ENCODE peak calls at places on chromosomes 12 and 14, in nine cellular contexts. One of them, this sample, is unnamed.

GRCh38 chr12:111600296-111600562 is 1.1 kb upstream of the ATXN2 start:
- DNase-seq in HL-60: no peak
- DNase-seq in epithelial cell of esophagus: no peak
- DNase-seq in A549: no peak
- DNase-seq in prostate gland: no peak
- DNase-seq in MM.1S: no peak
- DNase-seq in fibroblast of the aortic adventitia: no peak
- DNase-seq in glutamatergic neuron: no peak
- DNase-seq in brain microvascular endothelial cell: no peak
- DNase-seq in this sample: no peak

GRCh38 chr12:102478416-102479098 is 1.8 kb downstream of the IGF1 start:
- DNase-seq in HL-60: no peak
- DNase-seq in prostate gland: no peak
- DNase-seq in A549: no peak
- DNase-seq in brain microvascular endothelial cell: no peak
- DNase-seq in fibroblast of the aortic adventitia: no peak
- DNase-seq in glutamatergic neuron: no peak
- DNase-seq in MM.1S: peak
- DNase-seq in epithelial cell of esophagus: no peak
- DNase-seq in this sample: peak

GRCh38 chr12:45357547-45358417 is 141.9 kb downstream of the ANO6 start:
- DNase-seq in glutamatergic neuron: no peak
- DNase-seq in MM.1S: no peak
- DNase-seq in brain microvascular endothelial cell: no peak
- DNase-seq in A549: no peak
- DNase-seq in HL-60: no peak
- DNase-seq in fibroblast of the aortic adventitia: peak
- DNase-seq in prostate gland: no peak
- DNase-seq in epithelial cell of esophagus: no peak
- DNase-seq in this sample: no peak

GRCh38 chr14:31239673-31240072 is 32.1 kb upstream of the HECTD1 start:
- DNase-seq in HL-60: no peak
- DNase-seq in glutamatergic neuron: no peak
- DNase-seq in fibroblast of the aortic adventitia: no peak
- DNase-seq in MM.1S: no peak
- DNase-seq in brain microvascular endothelial cell: no peak
- DNase-seq in A549: no peak
- DNase-seq in epithelial cell of esophagus: no peak
- DNase-seq in prostate gland: no peak
- DNase-seq in this sample: no peak

GRCh38 chr12:10849425-10849878 is at the start of gene PRR4:
- DNase-seq in fibroblast of the aortic adventitia: no peak
- DNase-seq in prostate gland: no peak
- DNase-seq in MM.1S: no peak
- DNase-seq in HL-60: no peak
- DNase-seq in A549: no peak
- DNase-seq in epithelial cell of esophagus: no peak
- DNase-seq in brain microvascular endothelial cell: no peak
- DNase-seq in glutamatergic neuron: no peak
- DNase-seq in this sample: peak

GRCh38 chr12:45655186-45655585 is 74.3 kb upstream of the ARID2 start:
- DNase-seq in HL-60: peak
- DNase-seq in glutamatergic neuron: peak
- DNase-seq in brain microvascular endothelial cell: peak
- DNase-seq in A549: peak
- DNase-seq in epithelial cell of esophagus: peak
- DNase-seq in prostate gland: no peak
- DNase-seq in MM.1S: no peak
- DNase-seq in fibroblast of the aortic adventitia: no peak
- DNase-seq in this sample: peak

GRCh38 chr12:95197636-95198035 is 19.6 kb downstream of the FGD6 start:
- DNase-seq in HL-60: no peak
- DNase-seq in brain microvascular endothelial cell: no peak
- DNase-seq in A549: no peak
- DNase-seq in fibroblast of the aortic adventitia: no peak
- DNase-seq in prostate gland: no peak
- DNase-seq in MM.1S: no peak
- DNase-seq in glutamatergic neuron: no peak
- DNase-seq in epithelial cell of esophagus: no peak
- DNase-seq in this sample: no peak

GRCh38 chr12:117098071-117098360 is 1.2 kb downstream of the TESC start:
- DNase-seq in MM.1S: no peak
- DNase-seq in glutamatergic neuron: no peak
- DNase-seq in HL-60: no peak
- DNase-seq in A549: no peak
- DNase-seq in fibroblast of the aortic adventitia: no peak
- DNase-seq in prostate gland: no peak
- DNase-seq in brain microvascular endothelial cell: no peak
- DNase-seq in epithelial cell of esophagus: no peak
- DNase-seq in this sample: no peak

GRCh38 chr14:87935081-87935828 is 57.7 kb downstream of the GALC start:
- DNase-seq in MM.1S: no peak
- DNase-seq in glutamatergic neuron: no peak
- DNase-seq in epithelial cell of esophagus: no peak
- DNase-seq in HL-60: no peak
- DNase-seq in brain microvascular endothelial cell: no peak
- DNase-seq in A549: no peak
- DNase-seq in prostate gland: no peak
- DNase-seq in fibroblast of the aortic adventitia: peak
- DNase-seq in this sample: no peak

GRCh38 chr14:64303471-64303917 is 9.3 kb upstream of the ESR2 start:
- DNase-seq in MM.1S: peak
- DNase-seq in fibroblast of the aortic adventitia: peak
- DNase-seq in HL-60: no peak
- DNase-seq in brain microvascular endothelial cell: no peak
- DNase-seq in prostate gland: no peak
- DNase-seq in A549: peak
- DNase-seq in epithelial cell of esophagus: peak
- DNase-seq in glutamatergic neuron: no peak
- DNase-seq in this sample: no peak

GRCh38 chr14:26765768-26766550 is 168.1 kb upstream of the NOVA1 start:
- DNase-seq in MM.1S: no peak
- DNase-seq in epithelial cell of esophagus: peak
- DNase-seq in prostate gland: no peak
- DNase-seq in glutamatergic neuron: no peak
- DNase-seq in A549: peak
- DNase-seq in brain microvascular endothelial cell: peak
- DNase-seq in fibroblast of the aortic adventitia: peak
- DNase-seq in HL-60: peak
- DNase-seq in this sample: no peak

GRCh38 chr12:116381744-116382455 is 104.4 kb upstream of the MED13L start:
- DNase-seq in MM.1S: no peak
- DNase-seq in brain microvascular endothelial cell: peak
- DNase-seq in epithelial cell of esophagus: peak
- DNase-seq in A549: peak
- DNase-seq in prostate gland: no peak
- DNase-seq in glutamatergic neuron: no peak
- DNase-seq in fibroblast of the aortic adventitia: peak
- DNase-seq in HL-60: no peak
- DNase-seq in this sample: no peak

GRCh38 chr12:58529114-58529665 is 391.1 kb downstream of the LRIG3 start:
- DNase-seq in fibroblast of the aortic adventitia: peak
- DNase-seq in epithelial cell of esophagus: peak
- DNase-seq in A549: peak
- DNase-seq in glutamatergic neuron: no peak
- DNase-seq in brain microvascular endothelial cell: peak
- DNase-seq in prostate gland: no peak
- DNase-seq in MM.1S: peak
- DNase-seq in HL-60: no peak
- DNase-seq in this sample: no peak

GRCh38 chr12:78037707-78038106 is 207.0 kb downstream of the NAV3 start:
- DNase-seq in prostate gland: no peak
- DNase-seq in A549: no peak
- DNase-seq in glutamatergic neuron: no peak
- DNase-seq in HL-60: no peak
- DNase-seq in brain microvascular endothelial cell: no peak
- DNase-seq in fibroblast of the aortic adventitia: no peak
- DNase-seq in epithelial cell of esophagus: no peak
- DNase-seq in MM.1S: no peak
- DNase-seq in this sample: no peak
- TF ChIP-seq CTCF in prostate gland: no peak
- TF ChIP-seq CTCF in A549: no peak
- TF ChIP-seq CTCF in glutamatergic neuron: no peak
- TF ChIP-seq CTCF in HL-60: no peak
- TF ChIP-seq CTCF in brain microvascular endothelial cell: no peak
- TF ChIP-seq CTCF in fibroblast of the aortic adventitia: no peak
- TF ChIP-seq CTCF in epithelial cell of esophagus: peak
- TF ChIP-seq CTCF in MM.1S: no peak
- TF ChIP-seq CTCF in this sample: no peak

GRCh38 chr12:8057291-8057690 is 8.9 kb downstream of the C3AR1 start:
- DNase-seq in MM.1S: no peak
- DNase-seq in epithelial cell of esophagus: no peak
- DNase-seq in fibroblast of the aortic adventitia: no peak
- DNase-seq in A549: no peak
- DNase-seq in HL-60: no peak
- DNase-seq in brain microvascular endothelial cell: no peak
- DNase-seq in prostate gland: no peak
- DNase-seq in glutamatergic neuron: no peak
- DNase-seq in this sample: no peak

GRCh38 chr12:8048906-8049305 is 16.4 kb downstream of the FOXJ2 start:
- DNase-seq in MM.1S: no peak
- DNase-seq in epithelial cell of esophagus: no peak
- DNase-seq in HL-60: no peak
- DNase-seq in fibroblast of the aortic adventitia: no peak
- DNase-seq in glutamatergic neuron: no peak
- DNase-seq in A549: no peak
- DNase-seq in brain microvascular endothelial cell: no peak
- DNase-seq in prostate gland: no peak
- DNase-seq in this sample: no peak

GRCh38 chr12:8050600-8051250 is 15.4 kb downstream of the C3AR1 start:
- DNase-seq in prostate gland: no peak
- DNase-seq in HL-60: no peak
- DNase-seq in A549: no peak
- DNase-seq in epithelial cell of esophagus: no peak
- DNase-seq in brain microvascular endothelial cell: no peak
- DNase-seq in MM.1S: no peak
- DNase-seq in glutamatergic neuron: no peak
- DNase-seq in fibroblast of the aortic adventitia: no peak
- DNase-seq in this sample: no peak

GRCh38 chr12:8054821-8055220 is 11.3 kb downstream of the C3AR1 start:
- DNase-seq in brain microvascular endothelial cell: no peak
- DNase-seq in fibroblast of the aortic adventitia: no peak
- DNase-seq in HL-60: no peak
- DNase-seq in MM.1S: no peak
- DNase-seq in epithelial cell of esophagus: no peak
- DNase-seq in prostate gland: no peak
- DNase-seq in A549: no peak
- DNase-seq in glutamatergic neuron: no peak
- DNase-seq in this sample: no peak

DNA sequence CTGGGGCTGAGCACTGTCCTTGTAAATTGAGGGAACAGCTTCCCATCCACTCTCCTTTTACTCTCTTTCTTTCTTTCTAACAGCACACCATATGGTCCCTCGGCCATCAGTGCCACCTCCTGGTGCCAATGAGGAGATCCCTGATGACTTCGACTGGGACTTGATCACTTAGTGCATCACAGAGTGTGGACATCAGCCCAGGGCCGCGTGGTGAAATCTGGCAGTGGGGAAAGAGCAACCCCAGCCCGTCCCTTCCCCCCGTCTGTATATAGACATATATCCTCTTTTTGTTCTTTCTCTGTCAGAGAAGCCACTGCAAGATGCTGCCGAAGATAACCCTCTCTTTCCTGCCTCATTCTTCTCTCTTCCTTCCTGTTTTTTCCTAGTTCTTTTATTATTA is 13.5 kb downstream of the C3AR1 start:
- DNase-seq in A549: no peak
- DNase-seq in prostate gland: no peak
- DNase-seq in epithelial cell of esophagus: no peak
- DNase-seq in MM.1S: no peak
- DNase-seq in brain microvascular endothelial cell: no peak
- DNase-seq in glutamatergic neuron: no peak
- DNase-seq in HL-60: peak
- DNase-seq in fibroblast of the aortic adventitia: no peak
- DNase-seq in this sample: no peak
- TF ChIP-seq CTCF in A549: no peak
- TF ChIP-seq CTCF in prostate gland: no peak
- TF ChIP-seq CTCF in epithelial cell of esophagus: no peak
- TF ChIP-seq CTCF in MM.1S: no peak
- TF ChIP-seq CTCF in brain microvascular endothelial cell: no peak
- TF ChIP-seq CTCF in glutamatergic neuron: no peak
- TF ChIP-seq CTCF in HL-60: no peak
- TF ChIP-seq CTCF in fibroblast of the aortic adventitia: no peak
- TF ChIP-seq CTCF in this sample: no peak

GRCh38 chr12:69470189-69471094 is at the start of gene FRS2:
- DNase-seq in fibroblast of the aortic adventitia: peak
- DNase-seq in HL-60: peak
- DNase-seq in MM.1S: peak
- DNase-seq in brain microvascular endothelial cell: peak
- DNase-seq in prostate gland: peak
- DNase-seq in A549: peak
- DNase-seq in epithelial cell of esophagus: peak
- DNase-seq in glutamatergic neuron: peak
- DNase-seq in this sample: peak
- TF ChIP-seq CTCF in fibroblast of the aortic adventitia: peak
- TF ChIP-seq CTCF in HL-60: no peak
- TF ChIP-seq CTCF in MM.1S: peak
- TF ChIP-seq CTCF in brain microvascular endothelial cell: peak
- TF ChIP-seq CTCF in prostate gland: no peak
- TF ChIP-seq CTCF in A549: peak
- TF ChIP-seq CTCF in epithelial cell of esophagus: peak
- TF ChIP-seq CTCF in glutamatergic neuron: no peak
- TF ChIP-seq CTCF in this sample: no peak

GRCh38 chr12:18320976-18321375 is 59.7 kb downstream of the PIK3C2G start:
- DNase-seq in prostate gland: no peak
- DNase-seq in fibroblast of the aortic adventitia: no peak
- DNase-seq in MM.1S: no peak
- DNase-seq in A549: no peak
- DNase-seq in glutamatergic neuron: no peak
- DNase-seq in brain microvascular endothelial cell: no peak
- DNase-seq in HL-60: no peak
- DNase-seq in epithelial cell of esophagus: no peak
- DNase-seq in this sample: no peak

GRCh38 chr12:18323159-18323558 is 61.8 kb downstream of the PIK3C2G start:
- DNase-seq in glutamatergic neuron: no peak
- DNase-seq in HL-60: no peak
- DNase-seq in brain microvascular endothelial cell: peak
- DNase-seq in epithelial cell of esophagus: no peak
- DNase-seq in fibroblast of the aortic adventitia: peak
- DNase-seq in prostate gland: no peak
- DNase-seq in MM.1S: no peak
- DNase-seq in A549: no peak
- DNase-seq in this sample: no peak

DNA sequence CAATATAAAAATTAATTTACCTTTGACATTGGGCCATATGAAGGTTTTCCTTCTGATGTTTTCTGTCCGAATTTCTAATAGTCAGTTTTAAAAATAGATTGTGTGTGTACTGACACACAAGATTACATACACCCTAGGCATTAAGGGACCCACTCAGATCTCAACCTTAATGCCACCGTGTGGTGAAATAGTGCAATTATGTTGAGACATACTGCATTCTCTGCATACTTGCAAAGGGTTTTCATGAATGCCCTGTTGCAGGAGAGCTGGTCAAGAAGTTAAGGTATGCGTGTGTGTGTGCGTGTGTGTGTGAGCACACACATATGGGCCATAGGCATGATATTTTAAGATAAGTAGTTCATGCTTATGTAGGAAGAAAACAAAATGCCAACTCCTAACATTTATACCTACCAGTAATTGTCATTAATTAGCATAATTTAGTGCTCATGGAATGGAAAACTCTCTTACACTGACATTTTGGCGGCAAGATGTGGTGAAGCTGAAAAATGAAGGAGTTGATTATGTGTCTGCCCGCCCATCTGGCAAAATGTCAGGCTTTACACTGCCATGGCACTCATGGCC is 58.8 kb downstream of the PIK3C2G start:
- DNase-seq in epithelial cell of esophagus: peak
- DNase-seq in prostate gland: no peak
- DNase-seq in brain microvascular endothelial cell: peak
- DNase-seq in A549: peak
- DNase-seq in glutamatergic neuron: no peak
- DNase-seq in HL-60: peak
- DNase-seq in MM.1S: peak
- DNase-seq in fibroblast of the aortic adventitia: peak
- DNase-seq in this sample: no peak
- TF ChIP-seq CTCF in epithelial cell of esophagus: peak
- TF ChIP-seq CTCF in prostate gland: peak
- TF ChIP-seq CTCF in brain microvascular endothelial cell: peak
- TF ChIP-seq CTCF in A549: peak
- TF ChIP-seq CTCF in glutamatergic neuron: peak
- TF ChIP-seq CTCF in HL-60: peak
- TF ChIP-seq CTCF in MM.1S: peak
- TF ChIP-seq CTCF in fibroblast of the aortic adventitia: peak
- TF ChIP-seq CTCF in this sample: no peak